ENCODE peak calls at places on chromosomes 16 and 17, in four cellular contexts. O is right cardiac atrium, J is lower lobe of right lung, V is mesendoderm. I is an unnamed sample.

GRCh38 chr17:180380-181212 is 854 bp downstream of the DOC2B start:
- DNase-seq in V (peak; percentile 12), J (no peak), O (peak; percentile 75), I (peak; percentile 89)

GRCh38 chr16:61900482-61900881 is 135.8 kb downstream of the CDH8 start:
- DNase-seq in V (no peak), J (no peak), O (no peak), I (no peak)

GRCh38 chr16:82655315-82655714 is 28.5 kb downstream of the CDH13 start:
- DNase-seq in O (no peak), J (no peak), V (peak; percentile 50), I (no peak)

GRCh38 chr16:69039333-69039941 is 66.0 kb upstream of the HAS3 start:
- DNase-seq in J (no peak), V (no peak), O (no peak), I (no peak)

GRCh38 chr17:63645775-63646491 is 23.7 kb downstream of the MAP3K3 start:
- DNase-seq in O (no peak), V (peak; percentile 42), J (no peak), I (no peak)

GRCh38 chr17:14048169-14048568 is 21.1 kb upstream of the COX10 start:
- DNase-seq in O (no peak), V (peak; percentile 32), J (no peak), I (peak; percentile 47)

GRCh38 chr16:89371968-89372634 is 118.3 kb downstream of the ANKRD11 start:
- DNase-seq in O (peak; percentile 48), J (no peak), V (no peak), I (peak; percentile 44)

GRCh38 chr17:64611374-64611773 is 50.7 kb downstream of the SMURF2 start:
- DNase-seq in J (no peak), V (no peak), O (no peak), I (no peak)

GRCh38 chr16:16938009-16938408 is 532.8 kb downstream of the XYLT1 start:
- DNase-seq in V (peak; percentile 88), J (no peak), O (no peak), I (no peak)

GRCh38 chr16:57531635-57532220 is 4.6 kb downstream of the CCDC102A start:
- DNase-seq in O (peak; percentile 7), V (no peak), J (peak; percentile 9), I (peak; percentile 10)

GRCh38 chr17:77437017-77437416 is 296.2 kb downstream of the SEC14L1 start:
- DNase-seq in O (peak; percentile 82), V (no peak), J (no peak), I (no peak)

GRCh38 chr16:1155353-1156110 is 2.6 kb downstream of the CACNA1H start:
- DNase-seq in V (no peak), O (no peak), J (no peak), I (peak; percentile 62)

GRCh38 chr16:51161440-51162195 is 10.5 kb upstream of the SALL1 start:
- DNase-seq in V (no peak), O (no peak), J (no peak), I (no peak)

GRCh38 chr16:68228652-68229051 is 7.3 kb downstream of the ESRP2 start:
- DNase-seq in O (no peak), J (no peak), V (no peak), I (no peak)

GRCh38 chr17:15185625-15185991 is 79.5 kb downstream of the PMP22 start:
- DNase-seq in O (peak; percentile 38), J (no peak), V (peak; percentile 38), I (no peak)

GRCh38 chr17:10119203-10120112 is 78.9 kb downstream of the GAS7 start:
- DNase-seq in J (peak; percentile 81), O (peak; percentile 82), V (peak; percentile 97), I (peak; percentile 69)

GRCh38 chr16:81035975-81036750 is 521 bp downstream of the ATMIN start:
- DNase-seq in O (peak; percentile 80), V (peak; percentile 53), J (peak; percentile 65), I (peak; percentile 83)

GRCh38 chr16:31179153-31179746 is 689 bp upstream of the FUS start:
- DNase-seq in V (no peak), J (no peak), O (no peak), I (peak; percentile 25)

GRCh38 chr16:22027633-22028032 is 19.7 kb downstream of the MOSMO start:
- DNase-seq in V (no peak), O (no peak), J (no peak), I (no peak)

GRCh38 chr17:57406981-57407286 is 150.6 kb downstream of the MSI2 start:
- DNase-seq in V (no peak), O (no peak), J (no peak), I (no peak)

GRCh38 chr17:57407287-57408063 is 151.2 kb downstream of the MSI2 start:
- DNase-seq in O (no peak), V (no peak), J (no peak), I (no peak)

GRCh38 chr17:57406131-57406980 is 150.0 kb downstream of the MSI2 start:
- DNase-seq in J (no peak), O (peak; percentile 74), V (no peak), I (no peak)

GRCh38 chr17:57410169-57410568 is 153.8 kb downstream of the MSI2 start:
- DNase-seq in O (no peak), V (no peak), J (no peak), I (no peak)

DNA sequence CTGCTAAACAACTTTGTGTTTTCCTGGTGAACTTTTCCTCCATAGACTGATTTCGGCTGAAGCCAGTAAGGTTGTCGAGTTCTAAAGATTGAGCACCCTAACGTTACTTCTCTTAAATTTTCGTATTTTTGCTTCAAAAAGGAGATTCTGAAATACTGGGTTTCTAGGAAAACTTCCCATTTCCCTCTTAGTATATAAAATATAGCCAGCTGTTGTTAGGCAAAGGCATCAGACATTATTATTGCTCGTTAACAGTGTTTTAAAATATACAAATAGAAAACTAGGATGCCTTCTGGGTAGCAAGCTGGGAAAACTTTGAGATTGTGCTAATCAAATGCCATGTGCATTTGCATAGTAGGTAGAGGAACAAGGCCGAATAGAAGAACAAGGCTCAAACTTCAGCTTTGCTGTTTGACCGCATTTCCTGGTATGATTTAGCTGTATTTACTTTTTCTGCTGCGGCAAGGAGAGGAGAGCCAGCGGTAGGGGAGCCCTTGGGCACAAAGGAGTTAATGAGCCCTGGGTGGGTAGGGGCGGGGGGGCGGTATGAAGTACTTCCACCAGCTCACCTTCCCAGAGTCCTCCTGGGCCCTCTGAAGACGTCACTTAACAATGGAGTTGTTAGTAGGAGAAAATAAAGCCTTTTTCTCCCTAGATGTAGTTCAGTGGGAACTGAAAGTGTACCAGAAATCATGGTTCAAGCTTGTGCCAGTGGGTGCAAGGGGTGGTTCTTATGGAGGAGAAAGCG is 151.9 kb downstream of the MSI2 start:
- DNase-seq in J (peak; percentile 53), O (no peak), V (peak; percentile 83), I (peak; percentile 77)
- H3K4me3 ChIP-seq in J (no peak overlapping the region), O (no peak overlapping the region), V (no peak overlapping the region), I (no peak overlapping the region)

GRCh38 chr16:77416939-77417480 is 17.8 kb downstream of the ADAMTS18 start:
- DNase-seq in O (no peak), J (no peak), V (no peak), I (no peak)

GRCh38 chr16:77424841-77425604 is 9.8 kb downstream of the ADAMTS18 start:
- DNase-seq in V (no peak), O (no peak), J (no peak), I (no peak)

GRCh38 chr16:77422196-77422784 is 12.5 kb downstream of the ADAMTS18 start:
- DNase-seq in O (no peak), J (no peak), V (no peak), I (no peak)
- H3K27me3 ChIP-seq in O (peaks cover under 1% of the 10 kb centered on the region), J (no peaks in the 10 kb centered on the region), V (no peaks in the 10 kb centered on the region), I (no peaks in the 10 kb centered on the region)

DNA sequence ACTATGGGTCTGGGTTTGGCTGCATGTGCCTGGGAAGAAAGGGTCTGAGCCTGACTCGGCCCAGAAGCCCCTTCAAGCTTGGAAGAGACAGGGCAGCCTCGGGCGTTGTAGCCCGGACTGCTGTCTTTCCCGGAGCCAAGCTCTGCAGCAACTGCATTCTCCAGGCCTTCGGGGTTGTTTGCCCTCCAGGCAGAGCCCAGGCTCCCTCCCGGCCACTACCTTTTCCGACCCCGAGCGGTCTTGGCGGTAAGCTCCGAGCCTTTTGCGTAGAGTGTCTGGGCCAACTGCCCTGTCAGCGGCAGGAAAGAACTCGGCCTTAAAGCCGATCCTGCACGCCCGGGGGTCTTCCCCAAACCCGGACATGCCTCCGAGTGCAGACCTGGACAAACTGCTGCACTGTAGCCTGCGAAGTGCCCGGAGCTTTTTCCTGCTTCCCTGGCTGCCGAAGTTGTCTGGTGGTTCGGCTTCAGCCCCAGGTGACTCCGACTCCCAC is 1.3 kb downstream of the LHX1 start:
- DNase-seq in O (no peak), J (no peak), V (no peak), I (no peak)
- H3K4me3 ChIP-seq in O (no peak overlapping the region), J (no peak overlapping the region), V (peak overlapping the region; percentile 84), I (peak overlapping the region; percentile 70)

DNA sequence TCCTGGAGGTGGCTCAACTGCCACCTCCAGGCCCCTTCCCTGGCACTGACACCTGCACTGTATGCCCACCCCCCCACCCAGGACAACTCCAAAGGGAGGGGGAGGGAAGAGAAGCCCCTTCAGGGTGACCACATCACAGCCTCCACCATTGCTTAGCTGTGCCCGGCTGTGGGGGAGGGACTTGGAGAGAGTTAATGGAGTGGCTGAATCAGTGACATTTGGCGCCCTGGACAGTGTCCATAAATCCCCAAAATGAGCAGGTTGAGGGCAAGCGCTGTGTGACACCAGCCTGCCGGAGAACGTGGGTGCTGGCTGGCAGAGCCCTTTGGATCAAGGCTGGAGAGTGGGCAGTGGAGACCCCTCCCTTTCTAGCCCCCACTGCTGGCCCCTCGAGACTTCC is 883 bp downstream of the USH1G start:
- DNase-seq in J (no peak), V (no peak), O (no peak), I (no peak)
- H3K27me3 ChIP-seq in J (peaks cover 75% of the 10 kb centered on the region), V (peaks cover 32% of the 10 kb centered on the region), O (no peaks in the 10 kb centered on the region), I (peaks cover 54% of the 10 kb centered on the region)

I was measured in H7.